ENCODE peak calls at places on chromosomes 12 and 14, in six cellular contexts. U, B, Q, T, J and C are unnamed samples.

GRCh38 chr14:22502007-22502406 is 87.0 kb downstream of the DAD1 start:
- DNase-seq in U (no peak), B (no peak), Q (no peak), T (no peak), J (peak), C (no peak)

GRCh38 chr12:123532021-123532420 is 1.5 kb downstream of the RILPL1 start:
- DNase-seq in U (no peak), B (peak), Q (peak), T (no peak), J (peak), C (no peak)

GRCh38 chr14:106635569-106635968 is 1109.2 kb downstream of the TMEM121 start:
- DNase-seq in U (no peak), B (no peak), Q (no peak), T (no peak), J (no peak), C (no peak)

GRCh38 chr12:29564925-29565324 is 67.4 kb upstream of the OVCH1 start:
- DNase-seq in U (no peak), B (no peak), Q (no peak), T (no peak), J (no peak), C (no peak)

GRCh38 chr12:4290011-4290790 is 16.6 kb downstream of the CCND2 start:
- DNase-seq in U (no peak), B (no peak), Q (no peak), T (no peak), J (no peak), C (no peak)

GRCh38 chr12:102462803-102463499 is 17.4 kb downstream of the IGF1 start:
- DNase-seq in U (no peak), B (peak), Q (no peak), T (no peak), J (no peak), C (no peak)

GRCh38 chr12:6827437-6827894 is 741 bp upstream of the P3H3 start:
- DNase-seq in U (peak), B (peak), Q (peak), T (no peak), J (peak), C (no peak)

GRCh38 chr12:56338643-56339422 is at the start of gene IL23A:
- DNase-seq in U (peak), B (peak), Q (peak), T (peak), J (no peak), C (peak)

GRCh38 chr12:57110189-57111045 is 745 bp downstream of the STAT6 start:
- DNase-seq in U (peak), B (peak), Q (peak), T (peak), J (peak), C (no peak)

GRCh38 chr12:124967016-124967739 is 21.8 kb downstream of the DHX37 start:
- DNase-seq in U (no peak), B (no peak), Q (no peak), T (no peak), J (no peak), C (no peak)

GRCh38 chr12:89954259-89954658 is 245.6 kb upstream of the ATP2B1 start:
- DNase-seq in U (no peak), B (no peak), Q (no peak), T (no peak), J (no peak), C (no peak)

GRCh38 chr14:77853919-77854318 is 54.0 kb downstream of the ADCK1 start:
- DNase-seq in U (no peak), B (no peak), Q (no peak), T (no peak), J (no peak), C (no peak)

GRCh38 chr12:20716037-20716436 is 20.9 kb downstream of the SLCO1C1 start:
- DNase-seq in U (peak), B (no peak), Q (no peak), T (no peak), J (no peak), C (no peak)

GRCh38 chr12:52870361-52871290 is 21.8 kb upstream of the KRT78 start:
- DNase-seq in U (peak), B (peak), Q (peak), T (peak), J (no peak), C (no peak)

GRCh38 chr14:33908540-33909223 is 42.2 kb downstream of the EGLN3 start:
- DNase-seq in U (no peak), B (no peak), Q (no peak), T (no peak), J (no peak), C (no peak)

GRCh38 chr12:2267624-2268477 is 215.1 kb downstream of the CACNA1C start:
- DNase-seq in U (peak), B (peak), Q (peak), T (no peak), J (peak), C (no peak)

GRCh38 chr14:93245764-93246420 is 38.8 kb downstream of the UBR7 start:
- DNase-seq in U (no peak), B (peak), Q (no peak), T (no peak), J (no peak), C (no peak)

GRCh38 chr12:100857971-100858370 is 63.4 kb downstream of the ANO4 start:
- DNase-seq in U (no peak), B (peak), Q (no peak), T (no peak), J (no peak), C (no peak)

GRCh38 chr12:131105736-131106356 is 152.1 kb downstream of the ADGRD1 start:
- DNase-seq in U (no peak), B (no peak), Q (no peak), T (no peak), J (peak), C (no peak)

GRCh38 chr12:78002878-78003277 is 172.2 kb downstream of the NAV3 start:
- DNase-seq in U (no peak), B (peak), Q (no peak), T (no peak), J (no peak), C (no peak)

GRCh38 chr14:104214819-104215218 is 76.4 kb downstream of the KIF26A start:
- DNase-seq in U (no peak), B (no peak), Q (no peak), T (no peak), J (no peak), C (no peak)

GRCh38 chr12:92199846-92200576 is 54.4 kb upstream of the BTG1 start:
- DNase-seq in U (peak), B (peak), Q (no peak), T (no peak), J (no peak), C (no peak)

GRCh38 chr12:79085106-79085682 is 220.6 kb downstream of the SYT1 start:
- DNase-seq in U (no peak), B (no peak), Q (no peak), T (no peak), J (no peak), C (no peak)

GRCh38 chr12:45621703-45622102 is 107.8 kb upstream of the ARID2 start:
- DNase-seq in U (no peak), B (no peak), Q (no peak), T (no peak), J (no peak), C (no peak)

GRCh38 chr14:77028384-77029246 is at the start of gene IRF2BPL:
- DNase-seq in U (peak), B (peak), Q (peak), T (peak), J (peak), C (peak)

GRCh38 chr12:111636209-111636928 is 37.3 kb upstream of the ATXN2 start:
- DNase-seq in U (peak), B (peak), Q (no peak), T (no peak), J (peak), C (no peak)

GRCh38 chr12:56193025-56193578 is 3.8 kb upstream of the SMARCC2 start:
- DNase-seq in U (peak), B (peak), Q (peak), T (peak), J (peak), C (peak)

GRCh38 chr12:120940799-120941198 is 36.6 kb upstream of the SPPL3 start:
- DNase-seq in U (no peak), B (peak), Q (no peak), T (peak), J (no peak), C (no peak)

GRCh38 chr14:76863724-76864407 is 37.7 kb downstream of the LRRC74A start:
- DNase-seq in U (no peak), B (no peak), Q (no peak), T (peak), J (peak), C (no peak)

GRCh38 chr12:53569174-53569557 is 57.0 kb downstream of the ATF7 start:
- DNase-seq in U (no peak), B (peak), Q (no peak), T (no peak), J (no peak), C (no peak)

GRCh38 chr12:117013726-117014125 is 85.5 kb downstream of the TESC start:
- DNase-seq in U (no peak), B (peak), Q (no peak), T (no peak), J (no peak), C (no peak)

GRCh38 chr12:55724226-55724939 is 4.2 kb downstream of the RDH5 start:
- DNase-seq in U (peak), B (peak), Q (peak), T (peak), J (peak), C (no peak)

GRCh38 chr14:54337314-54337713 is 59.5 kb upstream of the CDKN3 start:
- DNase-seq in U (peak), B (no peak), Q (no peak), T (no peak), J (no peak), C (no peak)

GRCh38 chr14:104359301-104359968 is 220.1 kb upstream of the C14orf180 start:
- DNase-seq in U (no peak), B (no peak), Q (no peak), T (no peak), J (peak), C (no peak)

GRCh38 chr12:111170559-111170958 is 198.3 kb downstream of the PHETA1 start:
- DNase-seq in U (no peak), B (no peak), Q (no peak), T (no peak), J (no peak), C (no peak)

GRCh38 chr14:55107766-55108554 is 21.1 kb upstream of the LGALS3 start:
- DNase-seq in U (no peak), B (peak), Q (peak), T (peak), J (peak), C (peak)

GRCh38 chr12:68885381-68885780 is 47.6 kb downstream of the CPM start:
- DNase-seq in U (no peak), B (no peak), Q (no peak), T (no peak), J (no peak), C (no peak)

GRCh38 chr14:95255487-95255886 is 64.2 kb downstream of the CLMN start:
- DNase-seq in U (peak), B (peak), Q (peak), T (peak), J (peak), C (peak)

GRCh38 chr12:49642370-49642802 is 19.0 kb downstream of the PRPF40B start:
- DNase-seq in U (no peak), B (no peak), Q (peak), T (peak), J (no peak), C (no peak)

DNA sequence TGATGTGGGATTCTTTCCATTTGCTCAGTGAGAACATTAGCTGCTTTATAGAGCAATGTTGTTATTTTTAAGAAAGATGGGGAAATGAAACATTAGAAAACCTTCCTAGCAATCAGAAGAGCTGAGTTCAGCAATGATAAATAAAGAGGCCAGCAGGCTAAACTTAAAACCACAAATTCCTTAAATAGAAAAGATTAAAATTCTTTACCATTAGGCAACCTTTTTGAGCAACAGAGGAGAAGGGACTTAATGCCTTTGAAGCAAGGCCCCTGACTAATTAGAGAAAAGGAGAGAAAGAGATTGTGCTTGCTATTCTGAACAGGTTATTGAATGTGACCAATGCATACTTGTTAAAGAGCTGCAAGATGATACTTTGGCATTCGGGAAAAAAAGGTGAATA is 160.8 kb upstream of the LMO3 start:
- DNase-seq in U (peak), B (no peak), Q (no peak), T (no peak), J (no peak), C (no peak)
- H3K27ac ChIP-seq in U (peak), B (no peak), Q (no peak), T (no peak), J (no peak), C (no peak)

GRCh38 chr12:108831309-108831991 is 25.9 kb downstream of the SSH1 start:
- DNase-seq in U (no peak), B (no peak), Q (no peak), T (no peak), J (no peak), C (no peak)
- H3K27ac ChIP-seq in U (no peak), B (peak), Q (no peak), T (peak), J (peak), C (peak)

DNA sequence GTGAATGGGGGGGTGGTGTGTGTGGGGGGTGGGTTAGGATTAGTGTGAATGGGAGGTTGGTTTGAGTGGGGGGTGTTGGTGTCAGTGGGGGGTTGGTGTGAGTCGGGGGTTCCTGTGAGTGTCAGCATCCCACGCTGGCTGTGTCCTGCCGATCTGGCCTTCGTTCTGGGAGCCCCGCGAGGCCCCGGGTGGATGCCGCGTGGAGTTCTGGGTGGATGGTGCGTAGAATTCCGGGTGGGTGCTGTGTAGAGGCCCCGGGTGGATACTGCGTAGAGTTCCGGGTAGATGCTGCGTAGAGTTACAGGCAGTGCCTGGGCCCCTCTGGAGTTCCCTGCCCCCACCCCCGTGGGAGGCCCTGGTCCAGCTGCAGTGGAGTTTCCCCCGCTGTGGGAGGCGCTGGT is 8.7 kb downstream of the NOC4L start:
- DNase-seq in U (no peak), B (no peak), Q (no peak), T (no peak), J (no peak), C (no peak)
- H3K27ac ChIP-seq in U (no peak), B (no peak), Q (no peak), T (no peak), J (no peak), C (no peak)

GRCh38 chr14:64953661-64954060 is 11.1 kb upstream of the GPX2 start:
- DNase-seq in U (no peak), B (no peak), Q (no peak), T (no peak), J (no peak), C (no peak)

GRCh38 chr14:64951724-64952123 is 9.2 kb upstream of the GPX2 start:
- DNase-seq in U (no peak), B (no peak), Q (no peak), T (no peak), J (no peak), C (no peak)

GRCh38 chr14:64951291-64951690 is 8.7 kb upstream of the GPX2 start:
- DNase-seq in U (no peak), B (no peak), Q (no peak), T (no peak), J (no peak), C (no peak)

GRCh38 chr14:64953310-64953654 is 10.7 kb upstream of the GPX2 start:
- DNase-seq in U (no peak), B (no peak), Q (no peak), T (no peak), J (no peak), C (no peak)

DNA sequence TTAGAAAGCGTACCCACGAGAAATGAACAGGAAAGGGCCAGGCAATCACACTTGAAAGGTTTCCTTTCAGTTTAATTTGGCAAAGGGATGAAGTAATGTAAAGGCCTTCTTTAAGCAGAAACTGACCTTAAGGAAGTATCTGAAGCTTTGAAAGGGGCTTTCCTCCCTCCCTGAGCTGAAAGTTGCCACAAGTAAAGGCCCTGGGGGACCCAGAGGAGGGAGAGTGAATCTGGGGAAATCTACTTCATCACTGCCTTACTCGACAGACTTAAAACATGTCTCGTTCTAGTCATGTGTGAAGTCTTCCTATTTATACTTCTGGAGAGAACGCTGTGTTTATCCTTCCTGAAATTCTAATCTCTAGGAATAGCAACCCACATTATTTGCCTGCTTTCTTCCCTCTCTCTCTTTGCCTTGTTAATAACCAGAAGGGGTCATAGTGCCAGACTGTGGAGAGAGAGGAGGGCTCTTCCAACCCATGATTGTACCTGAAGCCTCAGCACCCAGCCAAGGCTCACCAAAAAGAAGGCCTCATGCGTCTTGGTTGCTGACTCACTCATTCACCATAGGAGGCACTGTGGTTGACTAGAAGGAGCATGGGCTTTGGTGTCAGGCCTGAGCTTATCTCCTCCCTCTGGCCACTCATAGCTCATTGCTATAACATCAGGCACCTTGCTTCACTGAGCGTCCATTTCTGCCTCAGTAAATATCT is 10.2 kb upstream of the GPX2 start:
- DNase-seq in U (peak), B (no peak), Q (no peak), T (no peak), J (no peak), C (no peak)
- H3K27ac ChIP-seq in U (no peak), B (no peak), Q (no peak), T (no peak), J (peak), C (no peak)

GRCh38 chr14:99517046-99517642 is 35.9 kb downstream of the CCNK start:
- DNase-seq in U (no peak), B (no peak), Q (no peak), T (no peak), J (no peak), C (no peak)
- H3K27ac ChIP-seq in U (no peak), B (no peak), Q (no peak), T (no peak), J (no peak), C (no peak)

DNA sequence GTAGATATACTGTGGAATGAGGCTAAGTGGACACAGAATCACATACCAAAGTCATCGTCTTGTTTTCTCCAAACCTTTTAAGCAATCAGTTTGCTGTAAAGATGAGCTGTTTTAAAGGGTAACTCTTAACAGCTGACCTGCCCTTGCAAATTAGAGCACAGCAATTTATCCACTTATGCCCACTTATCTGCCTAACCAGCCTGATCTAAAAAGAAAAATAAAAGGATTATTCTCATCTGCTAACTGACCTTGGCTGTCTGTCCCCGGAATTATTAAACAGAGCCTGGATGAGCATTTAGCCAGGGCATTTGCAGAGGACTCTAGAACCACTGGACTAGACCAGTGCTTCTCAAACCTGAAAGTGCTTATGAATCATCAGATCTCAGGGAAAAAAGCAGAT is 174.2 kb upstream of the BCL2L14 start:
- DNase-seq in U (no peak), B (no peak), Q (no peak), T (no peak), J (no peak), C (no peak)
- H3K27ac ChIP-seq in U (no peak), B (no peak), Q (no peak), T (no peak), J (no peak), C (no peak)

GRCh38 chr12:43764528-43764927 is 5.8 kb downstream of the IRAK4 start:
- DNase-seq in U (no peak), B (no peak), Q (no peak), T (no peak), J (no peak), C (no peak)

GRCh38 chr12:43763769-43764168 is 5.0 kb downstream of the IRAK4 start:
- DNase-seq in U (no peak), B (peak), Q (no peak), T (no peak), J (no peak), C (no peak)

GRCh38 chr12:43761535-43761934 is 2.8 kb downstream of the IRAK4 start:
- DNase-seq in U (no peak), B (no peak), Q (no peak), T (peak), J (no peak), C (no peak)

GRCh38 chr12:43760396-43760795 is 1.6 kb downstream of the IRAK4 start:
- DNase-seq in U (no peak), B (no peak), Q (no peak), T (no peak), J (no peak), C (no peak)

DNA sequence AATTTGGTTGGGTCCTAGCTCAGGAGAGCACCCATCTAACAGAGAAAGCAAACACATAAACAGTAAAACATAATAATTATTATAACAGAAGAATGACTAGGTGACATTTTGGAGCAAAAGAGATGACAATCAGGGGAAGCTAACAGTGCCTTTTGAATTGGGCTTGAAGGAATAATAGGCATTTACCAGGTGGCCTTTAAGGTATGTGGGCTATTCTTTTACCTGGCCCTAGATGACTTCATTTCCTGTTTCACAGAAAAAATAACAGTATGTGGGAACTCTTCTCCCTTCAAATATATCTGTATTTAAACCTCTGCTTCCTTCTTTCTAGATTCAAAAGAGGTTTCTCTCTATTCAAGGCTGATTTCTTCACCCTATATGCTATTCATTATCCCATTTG is 3.8 kb downstream of the IRAK4 start:
- DNase-seq in U (no peak), B (no peak), Q (no peak), T (no peak), J (no peak), C (no peak)
- H3K27ac ChIP-seq in U (no peak), B (no peak), Q (no peak), T (no peak), J (no peak), C (peak)